ENCODE peak calls at places on chromosomes 2 and 18, in eight cellular contexts. S is GM23338, D is prostate gland, V is HepG2, K is HCT116, B is sigmoid colon, H is endothelial cell of umbilical vein, Z is stomach. Y is an unnamed sample.

GRCh38 chr2:208204166-208204565 is 14.3 kb upstream of the C2orf80 start:
- DNase-seq in S (no peak), D (no peak), V (no peak), K (no peak), B (no peak), H (no peak), Z (no peak), Y (no peak)

GRCh38 chr2:168758970-168759820 is 43.2 kb upstream of the NOSTRIN start:
- DNase-seq in S (peak), D (peak), V (peak), K (peak), B (no peak), H (peak), Z (no peak), Y (no peak)

GRCh38 chr2:44954902-44955592 is 13.5 kb downstream of the SIX3 start:
- DNase-seq in S (no peak), D (no peak), V (no peak), K (no peak), B (no peak), H (no peak), Z (no peak), Y (no peak)

GRCh38 chr2:221780281-221780688 is 208.2 kb upstream of the EPHA4 start:
- DNase-seq in S (peak), D (no peak), V (no peak), K (no peak), B (no peak), H (peak), Z (no peak), Y (no peak)

GRCh38 chr2:169360984-169361705 is 1.2 kb downstream of the LRP2 start:
- DNase-seq in S (peak), D (no peak), V (no peak), K (no peak), B (no peak), H (no peak), Z (no peak), Y (no peak)

GRCh38 chr2:229714080-229714735 is at the start of gene DNER:
- DNase-seq in S (peak), D (peak), V (no peak), K (no peak), B (no peak), H (no peak), Z (peak), Y (no peak)

GRCh38 chr2:8636041-8636491 is 45.8 kb upstream of the ID2 start:
- DNase-seq in S (no peak), D (no peak), V (no peak), K (no peak), B (peak), H (no peak), Z (no peak), Y (no peak)

GRCh38 chr2:24206714-24207113 is 31.9 kb downstream of the FAM228A start:
- DNase-seq in S (no peak), D (no peak), V (no peak), K (no peak), B (no peak), H (no peak), Z (no peak), Y (no peak)

GRCh38 chr2:113192459-113193100 is 18.8 kb downstream of the PSD4 start:
- DNase-seq in S (peak), D (no peak), V (no peak), K (no peak), B (no peak), H (no peak), Z (no peak), Y (no peak)

GRCh38 chr18:21264651-21265050 is 22.6 kb downstream of the GREB1L start:
- DNase-seq in S (peak), D (no peak), V (peak), K (no peak), B (no peak), H (peak), Z (no peak), Y (no peak)

GRCh38 chr2:147792966-147793617 is 51.7 kb upstream of the ACVR2A start:
- DNase-seq in S (no peak), D (no peak), V (no peak), K (no peak), B (no peak), H (no peak), Z (no peak), Y (no peak)

GRCh38 chr18:49617846-49618245 is 56.0 kb downstream of the LIPG start:
- DNase-seq in S (no peak), D (no peak), V (no peak), K (no peak), B (no peak), H (no peak), Z (no peak), Y (no peak)

GRCh38 chr2:22880161-22880560 is 504.8 kb upstream of the KLHL29 start:
- DNase-seq in S (no peak), D (no peak), V (no peak), K (no peak), B (no peak), H (no peak), Z (no peak), Y (no peak)

GRCh38 chr2:210072922-210073509 is 70.6 kb downstream of the RPE start:
- DNase-seq in S (peak), D (peak), V (peak), K (peak), B (no peak), H (peak), Z (no peak), Y (peak)

DNA sequence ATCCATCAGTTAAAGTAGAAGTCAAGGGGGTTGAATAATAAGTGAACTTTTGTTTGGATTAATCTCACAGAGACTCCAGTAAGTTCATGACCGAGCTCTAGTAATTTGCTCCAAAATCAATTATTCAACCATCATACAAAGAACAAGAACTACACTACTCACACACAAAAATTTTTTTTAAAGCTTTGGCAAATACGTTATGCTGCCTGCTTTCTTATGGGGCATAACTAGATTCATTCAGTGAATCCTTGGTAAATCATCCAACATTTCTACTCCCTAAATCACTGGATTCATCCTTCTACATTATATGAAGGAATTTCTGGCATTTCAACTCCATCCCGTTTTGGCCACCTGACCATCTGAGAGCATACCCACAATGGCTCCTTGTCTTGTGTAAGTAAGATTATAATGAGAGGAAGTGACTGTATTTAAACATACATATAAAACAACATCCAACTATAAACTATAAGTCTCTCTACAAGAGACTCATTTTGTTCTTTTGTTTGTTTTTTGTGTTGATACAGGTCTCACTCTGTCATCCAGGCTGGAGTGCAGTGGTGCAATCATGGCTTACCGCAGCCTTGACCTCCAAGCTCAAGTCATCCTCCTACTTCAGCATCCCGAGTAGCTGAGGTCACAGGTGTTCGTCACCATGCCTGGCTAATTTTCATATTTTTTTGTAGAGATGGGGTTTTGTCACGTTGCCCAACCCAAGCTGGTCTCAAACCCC is 144.2 kb upstream of the LRRTM4 start:
- DNase-seq in S (no peak), D (no peak), V (peak), K (no peak), B (no peak), H (no peak), Z (no peak), Y (no peak)
- H3K4me3 ChIP-seq in S (no peak), D (no peak), V (no peak), K (no peak), B (no peak), H (no peak), Z (no peak), Y (no peak)

DNA sequence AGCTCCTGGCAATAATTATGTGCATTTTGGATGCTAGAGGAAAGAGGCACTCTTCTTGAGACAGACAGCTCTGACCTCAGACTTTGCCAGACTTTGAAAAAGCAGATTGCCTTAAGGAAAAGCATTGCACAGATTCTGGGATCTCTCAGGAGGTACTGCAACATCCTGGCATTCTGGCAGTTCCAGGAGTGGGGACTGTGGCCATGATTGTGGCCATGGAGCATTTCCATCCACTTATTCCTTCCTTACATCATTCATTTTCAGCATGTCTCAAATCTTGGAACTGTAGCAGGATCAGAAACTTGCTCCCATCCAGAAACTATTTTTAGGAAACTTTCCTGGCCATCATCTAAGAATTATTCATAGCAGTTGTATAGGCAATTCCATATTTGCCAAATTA is 144.9 kb upstream of the FOSL2 start:
- DNase-seq in S (no peak), D (no peak), V (no peak), K (no peak), B (no peak), H (no peak), Z (no peak), Y (no peak)
- TF ChIP-seq POLR2AphosphoS5 in S (no peak), D (no peak), V (no peak), K (no peak), B (no peak), H (no peak), Z (no peak), Y (no peak)

GRCh38 chr2:152396763-152397162 is 61.8 kb downstream of the FMNL2 start:
- DNase-seq in S (no peak), D (no peak), V (no peak), K (no peak), B (no peak), H (no peak), Z (no peak), Y (no peak)

GRCh38 chr2:152395132-152396024 is 60.4 kb downstream of the FMNL2 start:
- DNase-seq in S (no peak), D (no peak), V (no peak), K (no peak), B (no peak), H (no peak), Z (no peak), Y (no peak)

GRCh38 chr2:152399003-152399402 is 64.0 kb downstream of the FMNL2 start:
- DNase-seq in S (no peak), D (no peak), V (no peak), K (no peak), B (no peak), H (no peak), Z (no peak), Y (no peak)

GRCh38 chr2:152393377-152393776 is 58.4 kb downstream of the FMNL2 start:
- DNase-seq in S (no peak), D (no peak), V (no peak), K (no peak), B (no peak), H (no peak), Z (no peak), Y (no peak)

DNA sequence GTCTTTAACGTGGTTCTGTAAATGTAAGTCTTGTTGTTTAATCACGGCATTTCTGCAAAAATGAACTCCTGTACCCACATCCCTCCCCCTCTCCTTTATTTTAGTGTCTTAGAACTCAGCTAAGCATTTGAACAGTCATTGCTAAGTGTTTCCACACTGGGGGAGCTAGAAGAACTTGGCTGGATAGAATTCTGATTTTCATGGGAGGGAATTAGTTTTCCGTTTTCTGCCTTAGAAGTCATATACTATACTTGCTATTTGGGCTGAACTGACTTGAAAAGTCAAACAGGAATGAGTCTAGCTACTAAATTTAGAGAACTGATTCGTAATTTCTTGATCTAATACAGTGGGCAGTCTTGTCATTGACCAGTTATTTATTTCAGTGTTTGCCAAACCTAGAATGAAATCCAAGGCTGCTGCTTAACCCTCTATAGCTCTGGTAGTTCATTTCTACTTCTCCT is 61.1 kb downstream of the FMNL2 start:
- DNase-seq in S (no peak), D (no peak), V (no peak), K (no peak), B (no peak), H (no peak), Z (no peak), Y (no peak)
- H3K4me3 ChIP-seq in S (no peak), D (peak), V (no peak), K (no peak), B (no peak), H (no peak), Z (peak), Y (no peak)

DNA sequence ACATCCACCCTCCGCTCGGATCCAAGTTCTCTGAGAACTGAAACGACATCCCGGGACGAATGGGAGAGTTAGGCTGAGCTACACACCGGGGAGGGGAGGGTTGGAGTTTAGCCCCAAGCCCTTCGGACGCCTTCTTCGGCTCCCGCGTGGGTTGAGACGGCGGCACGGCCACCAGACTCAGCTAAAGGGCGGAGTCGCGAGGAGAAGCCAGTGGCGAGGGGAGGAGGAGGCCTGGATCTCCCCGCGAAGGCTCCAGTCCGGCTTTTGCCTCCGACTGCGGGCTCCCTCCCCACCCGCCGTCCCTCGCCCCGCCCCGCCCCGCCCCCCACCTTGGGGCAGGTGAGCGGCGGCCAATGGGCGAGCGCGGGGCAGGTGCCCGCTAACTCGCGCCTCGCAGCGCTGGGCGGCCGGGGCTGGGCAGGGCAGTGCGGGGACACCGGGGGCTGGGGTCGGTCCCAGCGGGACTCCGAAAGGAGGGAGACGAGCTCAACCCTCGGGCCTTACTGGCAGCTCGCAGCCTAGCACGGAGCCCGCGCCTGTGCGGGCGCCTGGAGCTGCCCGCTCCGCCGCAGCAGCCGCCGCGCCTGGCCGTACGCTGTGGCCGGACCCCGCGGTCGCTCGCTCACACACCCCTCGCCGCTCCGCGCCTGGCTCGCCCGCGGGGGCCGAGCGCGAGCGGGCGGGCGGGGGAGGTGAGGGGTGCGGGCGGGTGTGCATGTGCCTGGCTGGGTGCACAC is at the start of gene EMX1:
- DNase-seq in S (peak), D (peak), V (peak), K (peak), B (no peak), H (no peak), Z (peak), Y (peak)
- TF ChIP-seq POLR2AphosphoS5 in S (no peak), D (peak), V (no peak), K (no peak), B (no peak), H (no peak), Z (no peak), Y (no peak)

DNA sequence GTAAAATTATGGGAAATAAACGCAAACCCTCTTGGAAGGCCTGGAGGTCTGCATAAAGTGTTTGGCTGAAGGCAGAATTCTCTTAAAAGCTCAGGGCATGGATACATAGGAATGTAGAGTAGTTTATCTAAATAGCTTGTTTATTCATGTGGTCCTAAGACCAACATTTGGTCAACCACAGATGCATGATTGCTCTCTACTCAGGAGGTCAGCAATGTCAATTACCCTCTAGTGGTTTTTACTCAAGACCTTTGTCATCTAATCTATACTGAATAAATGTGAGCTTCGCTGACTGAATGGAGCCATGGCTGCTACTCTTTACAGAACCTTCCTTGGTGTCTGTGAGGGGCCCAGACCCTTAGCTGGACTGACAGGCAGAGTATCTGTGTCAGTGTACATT is 139.8 kb downstream of the ATL2 start:
- DNase-seq in S (no peak), D (no peak), V (no peak), K (no peak), B (no peak), H (no peak), Z (no peak), Y (no peak)
- H3K4me3 ChIP-seq in S (no peak), D (no peak), V (no peak), K (no peak), B (no peak), H (no peak), Z (no peak), Y (no peak)

DNA sequence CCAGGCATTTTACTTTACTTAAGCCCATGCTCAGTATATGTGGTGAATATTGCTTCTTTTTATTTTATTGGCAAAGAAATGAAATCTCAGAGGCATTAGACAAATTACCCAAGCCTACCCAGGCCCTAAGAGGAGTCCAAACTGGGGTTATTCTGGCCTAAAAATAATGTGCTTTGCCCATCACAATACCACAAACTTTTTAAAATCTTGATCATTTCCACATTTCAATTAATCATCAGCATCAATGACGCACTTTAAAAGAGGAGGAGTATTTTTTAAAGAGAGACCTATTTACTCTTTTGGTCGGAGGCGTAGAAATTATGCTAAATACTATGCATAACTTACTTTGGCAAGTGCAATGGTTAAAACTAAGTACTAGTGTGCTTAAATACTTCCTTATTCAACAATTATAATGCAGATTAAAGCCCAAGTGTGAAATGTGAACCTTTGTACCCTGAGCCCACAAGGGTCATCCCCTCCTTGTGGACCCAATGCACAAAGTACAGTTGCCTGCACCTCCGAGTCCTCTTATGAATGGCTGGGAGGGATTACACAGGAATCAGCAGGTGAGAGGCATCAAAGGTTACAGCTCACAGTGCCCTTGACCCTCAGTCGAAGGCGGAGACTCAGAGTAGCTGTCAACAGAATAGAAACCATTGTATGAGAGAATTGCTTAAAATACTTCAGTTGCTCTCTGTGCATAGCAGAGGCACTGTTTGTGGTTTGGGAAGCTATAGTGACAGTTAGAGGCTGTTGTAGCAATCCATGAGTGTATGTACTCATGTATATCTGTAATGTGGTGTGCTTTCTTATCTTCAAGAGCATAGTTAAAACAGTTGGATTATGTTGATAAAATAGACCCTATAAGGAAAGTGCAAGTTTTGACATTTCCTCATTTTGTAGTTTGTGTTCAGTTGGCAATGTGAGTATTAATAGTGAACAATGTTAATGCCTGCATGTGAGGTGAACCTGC is 151.7 kb upstream of the ITGA4 start:
- DNase-seq in S (peak), D (no peak), V (peak), K (no peak), B (no peak), H (no peak), Z (no peak), Y (peak)
- TF ChIP-seq POLR2AphosphoS5 in S (no peak), D (no peak), V (no peak), K (no peak), B (no peak), H (no peak), Z (no peak), Y (peak)